ENCODE peak calls at places on chromosomes 3 and 15, in seven cellular contexts. H is sigmoid colon, Q is dorsolateral prefrontal cortex, V is A549, Z is AG10803, A is astrocyte of the spinal cord, M is heart right ventricle. X is an unnamed sample.

GRCh38 chr3:13457593-13457992 is 22.5 kb upstream of the HDAC11 start:
- DNase-seq in H (no peak), Q (no peak), V (no peak), Z (no peak), A (no peak), M (no peak), X (no peak)

GRCh38 chr15:31295660-31296059 is 31.0 kb upstream of the KLF13 start:
- DNase-seq in H (peak), Q (no peak), V (no peak), Z (no peak), A (no peak), M (no peak), X (no peak)

GRCh38 chr3:76415384-76415783 is 624.5 kb upstream of the ROBO2 start:
- DNase-seq in H (no peak), Q (no peak), V (no peak), Z (no peak), A (no peak), M (no peak), X (no peak)

GRCh38 chr3:143040264-143040879 is 39.0 kb downstream of the U2SURP start:
- DNase-seq in H (no peak), Q (no peak), V (no peak), Z (peak), A (peak), M (no peak), X (peak)

GRCh38 chr3:186413615-186414415 is 51.8 kb upstream of the DGKG start:
- DNase-seq in H (peak), Q (peak), V (no peak), Z (peak), A (peak), M (peak), X (no peak)

GRCh38 chr15:50996641-50997040 is 88.2 kb downstream of the AP4E1 start:
- DNase-seq in H (no peak), Q (no peak), V (no peak), Z (peak), A (peak), M (no peak), X (peak)

GRCh38 chr3:117603097-117603496 is 893.5 kb downstream of the TUSC7 start:
- DNase-seq in H (no peak), Q (no peak), V (no peak), Z (no peak), A (no peak), M (no peak), X (no peak)

GRCh38 chr15:68316061-68316804 is 38.7 kb downstream of the FEM1B start:
- DNase-seq in H (peak), Q (no peak), V (no peak), Z (no peak), A (peak), M (no peak), X (peak)

GRCh38 chr3:48273594-48274211 is 32.8 kb downstream of the ZNF589 start:
- DNase-seq in H (peak), Q (peak), V (peak), Z (peak), A (peak), M (no peak), X (peak)

GRCh38 chr3:43909149-43909548 is 218.4 kb downstream of the ABHD5 start:
- DNase-seq in H (no peak), Q (no peak), V (no peak), Z (no peak), A (no peak), M (no peak), X (peak)

GRCh38 chr3:126866175-126866759 is 116.6 kb upstream of the PLXNA1 start:
- DNase-seq in H (no peak), Q (no peak), V (no peak), Z (no peak), A (no peak), M (no peak), X (no peak)

GRCh38 chr3:167406876-167407492 is 26.9 kb upstream of the ZBBX start:
- DNase-seq in H (no peak), Q (peak), V (peak), Z (peak), A (peak), M (no peak), X (peak)

GRCh38 chr15:80567721-80568157 is 127.4 kb upstream of the ABHD17C start:
- DNase-seq in H (peak), Q (peak), V (peak), Z (peak), A (peak), M (no peak), X (peak)

GRCh38 chr15:98778960-98779359 is 130.6 kb downstream of the IGF1R start:
- DNase-seq in H (no peak), Q (no peak), V (no peak), Z (no peak), A (no peak), M (no peak), X (no peak)

GRCh38 chr3:184693011-184693975 is 18.6 kb downstream of the MAGEF1 start:
- DNase-seq in H (no peak), Q (no peak), V (no peak), Z (no peak), A (no peak), M (no peak), X (no peak)
- TF ChIP-seq CTCF in H (no peak), Q (no peak), V (no peak), Z (no peak), A (no peak), M (no peak), X (no peak)

DNA sequence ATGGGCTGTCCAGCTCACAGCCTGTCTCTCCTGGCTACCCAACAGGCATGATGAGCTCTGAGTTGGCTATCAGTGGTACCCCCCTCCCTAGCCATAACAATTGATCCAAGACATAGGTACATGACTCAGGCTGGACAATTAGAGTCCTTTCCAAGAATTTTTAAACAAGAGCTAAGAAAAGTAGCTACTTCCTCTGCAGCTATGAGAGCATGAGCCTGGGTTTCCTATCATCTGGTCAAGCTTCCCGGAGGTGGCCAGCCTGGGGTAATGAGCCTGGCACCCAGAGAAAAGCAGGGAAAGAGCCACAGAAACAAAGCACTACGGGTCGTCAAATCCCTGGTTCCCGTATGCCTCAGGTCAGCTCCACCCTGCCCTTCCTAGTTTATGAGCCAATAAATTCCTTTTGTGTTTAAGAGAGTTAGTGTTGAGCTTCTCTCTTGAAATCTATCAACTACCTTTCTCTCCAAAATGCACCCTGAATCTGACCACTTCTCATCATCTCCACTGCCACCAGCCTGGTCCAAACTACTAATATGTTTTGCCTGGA is 2.3 kb upstream of the SLC51B start:
- DNase-seq in H (no peak), Q (no peak), V (no peak), Z (no peak), A (no peak), M (no peak), X (no peak)
- H3K4me3 ChIP-seq in H (no peak), Q (no peak), V (no peak), Z (no peak), A (no peak), M (no peak), X (no peak)

DNA sequence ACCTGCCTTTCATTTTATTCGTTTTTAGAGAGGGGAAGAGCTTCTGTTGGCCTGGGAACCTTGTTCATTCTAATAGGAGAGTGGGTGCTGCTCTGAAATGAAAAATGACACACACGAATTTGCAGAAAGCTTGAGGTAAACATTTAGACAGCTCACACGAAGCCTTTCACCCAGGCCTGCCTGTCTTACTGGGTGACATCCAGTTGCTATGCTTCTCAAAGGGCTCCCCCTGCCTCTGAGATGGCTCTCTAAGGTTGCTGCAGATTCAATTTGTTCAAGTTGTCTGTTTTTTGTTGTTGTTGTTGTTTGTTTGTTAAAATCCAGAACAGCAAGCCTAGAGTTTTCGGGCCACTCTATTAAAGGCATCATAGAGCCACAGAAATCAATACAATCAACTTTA is 18.1 kb downstream of the PEX5L start:
- DNase-seq in H (no peak), Q (peak), V (no peak), Z (no peak), A (no peak), M (no peak), X (no peak)
- TF ChIP-seq CTCF in H (no peak), Q (peak), V (no peak), Z (no peak), A (no peak), M (no peak), X (no peak)

GRCh38 chr3:4507010-4507596 is 14.0 kb downstream of the ITPR1 start:
- DNase-seq in H (no peak), Q (no peak), V (no peak), Z (peak), A (no peak), M (no peak), X (peak)
- H3K4me3 ChIP-seq in H (no peak), Q (no peak), V (no peak), Z (no peak), A (no peak), M (no peak), X (no peak)

GRCh38 chr15:24766511-24767133 is 91.0 kb downstream of the NPAP1 start:
- DNase-seq in H (no peak), Q (no peak), V (no peak), Z (no peak), A (no peak), M (no peak), X (no peak)

GRCh38 chr15:24763891-24764290 is 88.3 kb downstream of the NPAP1 start:
- DNase-seq in H (no peak), Q (no peak), V (no peak), Z (no peak), A (no peak), M (no peak), X (no peak)

GRCh38 chr15:24764375-24765171 is 89.0 kb downstream of the NPAP1 start:
- DNase-seq in H (no peak), Q (no peak), V (no peak), Z (no peak), A (no peak), M (no peak), X (no peak)

GRCh38 chr15:24760066-24760465 is 84.5 kb downstream of the NPAP1 start:
- DNase-seq in H (no peak), Q (no peak), V (no peak), Z (no peak), A (no peak), M (no peak), X (no peak)

GRCh38 chr15:24761704-24762302 is 86.2 kb downstream of the NPAP1 start:
- DNase-seq in H (no peak), Q (no peak), V (no peak), Z (peak), A (peak), M (no peak), X (peak)
- TF ChIP-seq CTCF in H (peak), Q (no peak), V (no peak), Z (peak), A (no peak), M (peak), X (peak)

DNA sequence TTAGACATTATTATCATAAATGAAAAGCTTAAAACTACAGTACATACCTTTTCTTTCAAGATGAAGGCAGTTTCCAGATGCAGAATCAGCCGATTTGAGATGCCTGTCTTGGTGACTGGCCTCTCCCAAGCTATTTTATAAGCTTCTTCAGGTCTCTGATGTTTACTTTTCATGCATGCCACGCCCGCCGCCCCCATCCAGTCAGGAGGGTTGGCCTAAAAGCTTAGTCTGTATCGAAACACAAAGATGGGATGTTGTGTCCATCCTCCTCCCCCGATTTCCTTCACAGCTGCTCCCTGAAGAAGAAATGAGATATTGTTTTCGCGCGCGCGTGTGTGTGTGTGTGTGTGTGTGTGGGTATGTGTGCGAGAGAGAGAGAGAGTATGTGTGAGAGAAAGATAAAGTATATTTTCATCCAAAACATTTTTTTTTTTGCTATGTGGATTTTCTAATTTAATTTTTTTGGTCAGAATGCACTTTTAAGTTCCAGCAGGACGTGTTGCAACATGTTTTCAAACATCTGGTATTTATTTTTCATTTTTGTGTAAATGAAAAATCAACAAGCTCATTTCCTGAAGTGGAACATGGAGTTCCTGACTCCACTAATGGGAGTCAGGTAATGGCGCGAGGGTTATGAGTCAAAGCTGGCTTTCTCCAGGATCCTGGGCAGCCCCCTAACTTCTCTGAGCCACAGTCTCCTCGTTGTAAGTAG is at the start of gene APOD:
- DNase-seq in H (peak), Q (peak), V (no peak), Z (peak), A (peak), M (peak), X (peak)
- H3K4me3 ChIP-seq in H (peak), Q (peak), V (no peak), Z (peak), A (no peak), M (peak), X (peak)

GRCh38 chr3:52046914-52047239 is 9.5 kb downstream of the DUSP7 start:
- DNase-seq in H (no peak), Q (no peak), V (no peak), Z (no peak), A (no peak), M (no peak), X (no peak)

GRCh38 chr3:52047295-52047960 is 8.9 kb downstream of the DUSP7 start:
- DNase-seq in H (no peak), Q (peak), V (no peak), Z (no peak), A (no peak), M (no peak), X (no peak)

GRCh38 chr3:52046186-52046913 is 10.0 kb downstream of the DUSP7 start:
- DNase-seq in H (no peak), Q (peak), V (peak), Z (peak), A (peak), M (no peak), X (peak)

GRCh38 chr3:52043750-52044149 is 12.6 kb downstream of the DUSP7 start:
- DNase-seq in H (no peak), Q (no peak), V (no peak), Z (no peak), A (no peak), M (no peak), X (no peak)

GRCh38 chr3:52044869-52045616 is 11.3 kb downstream of the DUSP7 start:
- DNase-seq in H (no peak), Q (no peak), V (no peak), Z (no peak), A (no peak), M (no peak), X (no peak)
- TF ChIP-seq CTCF in H (no peak), Q (no peak), V (no peak), Z (no peak), A (no peak), M (no peak), X (no peak)